ENCODE peak calls at places on chromosomes 2 and 18, in six cellular contexts. O is AG09309; W is stimulated activated CD4-positive, alpha-beta T cell treated with anti-CD3 and anti-CD28 coated beads, Interleukin-2, amount 100 ng/mL, for 48 hours; M is foreskin fibroblast; F is D341Med; N is EL. V is an unnamed sample.

GRCh38 chr2:101238930-101239759 is 13.5 kb upstream of the CNOT11 start:
- DNase-seq in O (no peak), W (no peak), M (no peak), F (no peak), N (no peak), V (no peak)

GRCh38 chr18:79902075-79902474 is 49.4 kb downstream of the SLC66A2 start:
- DNase-seq in O (no peak), W (no peak), M (no peak), F (no peak), N (no peak), V (no peak)

GRCh38 chr2:171531291-171531690 is 9.0 kb downstream of the CYBRD1 start:
- DNase-seq in O (no peak), W (no peak), M (peak; percentile 88), F (no peak), N (peak; percentile 85), V (peak; percentile 76)

GRCh38 chr2:70775148-70775547 is 7.1 kb upstream of the ADD2 start:
- DNase-seq in O (no peak), W (no peak), M (no peak), F (no peak), N (no peak), V (no peak)

GRCh38 chr2:64268330-64268729 is 124.1 kb upstream of the PELI1 start:
- DNase-seq in O (no peak), W (no peak), M (peak; percentile 41), F (no peak), N (peak; percentile 27), V (peak; percentile 15)

GRCh38 chr2:142961202-142961601 is 83.7 kb downstream of the KYNU start:
- DNase-seq in O (no peak), W (no peak), M (no peak), F (no peak), N (no peak), V (no peak)

GRCh38 chr18:35590935-35591334 is 9.4 kb downstream of the GALNT1 start:
- DNase-seq in O (no peak), W (no peak), M (peak; percentile 23), F (no peak), N (no peak), V (no peak)

GRCh38 chr2:105858868-105859693 is 114.4 kb downstream of the NCK2 start:
- DNase-seq in O (no peak), W (no peak), M (no peak), F (no peak), N (no peak), V (no peak)

GRCh38 chr2:199310654-199311275 is 147.0 kb downstream of the SATB2 start:
- DNase-seq in O (no peak), W (no peak), M (no peak), F (peak; percentile 18), N (no peak), V (no peak)

GRCh38 chr2:152409691-152410597 is 75.0 kb downstream of the FMNL2 start:
- DNase-seq in O (no peak), W (no peak), M (peak; percentile 84), F (no peak), N (no peak), V (peak; percentile 35)

GRCh38 chr18:3538456-3538855 is 88.5 kb downstream of the TGIF1 start:
- DNase-seq in O (no peak), W (no peak), M (peak; percentile 77), F (no peak), N (peak; percentile 7), V (no peak)

GRCh38 chr2:120596191-120596781 is 139.4 kb upstream of the GLI2 start:
- DNase-seq in O (no peak), W (no peak), M (peak; percentile 46), F (no peak), N (no peak), V (no peak)